ENCODE peak calls at places on chromosomes 13 and 19, in seven cellular contexts. F is neuronal stem cell, C is IMR-90, G is mesendoderm, W is mesenchymal stem cell, J is H9, Z is H1. P is an unnamed sample.

GRCh38 chr13:102317593-102317992 is 84.3 kb downstream of the FGF14 start:
- DNase-seq in W (peak), F (no peak), G (peak), Z (no peak), C (peak), J (no peak), P (no peak)

GRCh38 chr13:63409791-63410351 is 1994.2 kb upstream of the PCDH20 start:
- DNase-seq in Z (no peak), J (no peak), C (no peak), G (no peak), W (no peak), F (no peak), P (peak)

GRCh38 chr13:66489172-66489571 is 741.0 kb downstream of the PCDH9 start:
- DNase-seq in Z (no peak), W (no peak), F (no peak), C (no peak), G (no peak), J (no peak), P (no peak)

GRCh38 chr19:53112286-53112685 is 9.1 kb upstream of the ZNF160 start:
- DNase-seq in J (no peak), W (no peak), G (no peak), Z (peak), F (no peak), C (peak), P (no peak)

GRCh38 chr13:26062853-26063444 is 11.1 kb upstream of the SHISA2 start:
- DNase-seq in C (peak), Z (no peak), F (peak), W (peak), G (peak), J (no peak), P (peak)

GRCh38 chr13:97133955-97134354 is 88.2 kb upstream of the MBNL2 start:
- DNase-seq in J (no peak), W (no peak), C (no peak), Z (no peak), F (no peak), G (no peak), P (no peak)

GRCh38 chr19:27971071-27971470 is 1241.9 kb downstream of the UQCRFS1 start:
- DNase-seq in F (peak), G (peak), C (no peak), Z (no peak), W (no peak), J (peak), P (peak)

GRCh38 chr19:38047048-38047435 is 140.0 kb downstream of the SIPA1L3 start:
- DNase-seq in C (no peak), F (no peak), W (no peak), J (no peak), Z (no peak), G (no peak), P (no peak)

GRCh38 chr19:3372413-3372812 is 6.0 kb downstream of the NFIC start:
- DNase-seq in C (no peak), Z (no peak), G (no peak), J (no peak), W (no peak), F (no peak), P (no peak)

GRCh38 chr13:40231311-40231710 is 435.1 kb downstream of the FOXO1 start:
- DNase-seq in G (no peak), W (peak), C (no peak), F (no peak), Z (no peak), J (no peak), P (no peak)

GRCh38 chr13:44249439-44249838 is 124.2 kb upstream of the SERP2 start:
- DNase-seq in G (peak), W (peak), C (peak), F (no peak), J (no peak), Z (no peak), P (no peak)

GRCh38 chr13:43444085-43444484 is 342.7 kb downstream of the ENOX1 start:
- DNase-seq in J (no peak), G (no peak), F (no peak), C (peak), Z (no peak), W (no peak), P (no peak)

GRCh38 chr19:50718255-50719118 is 1.1 kb downstream of the SHANK1 start:
- DNase-seq in G (no peak), J (no peak), C (no peak), Z (peak), W (no peak), F (peak), P (no peak)

GRCh38 chr19:50717026-50717723 is 2.4 kb downstream of the SHANK1 start:
- DNase-seq in J (no peak), W (no peak), F (no peak), G (no peak), Z (no peak), C (no peak), P (no peak)

GRCh38 chr19:50716178-50717025 is 3.2 kb downstream of the SHANK1 start:
- DNase-seq in Z (no peak), G (no peak), J (no peak), W (no peak), C (no peak), F (no peak), P (no peak)

GRCh38 chr19:50719119-50719435 is 525 bp downstream of the SHANK1 start:
- DNase-seq in G (no peak), Z (no peak), C (no peak), W (no peak), F (no peak), J (no peak), P (no peak)

GRCh38 chr19:50717891-50718254 is 1.7 kb downstream of the SHANK1 start:
- DNase-seq in F (no peak), G (peak), J (no peak), W (no peak), Z (peak), C (no peak), P (no peak)
- H4K8ac ChIP-seq in F (no peak), G (no peak), J (no peak), W (no peak), Z (no peak), C (no peak), P (no peak)

DNA sequence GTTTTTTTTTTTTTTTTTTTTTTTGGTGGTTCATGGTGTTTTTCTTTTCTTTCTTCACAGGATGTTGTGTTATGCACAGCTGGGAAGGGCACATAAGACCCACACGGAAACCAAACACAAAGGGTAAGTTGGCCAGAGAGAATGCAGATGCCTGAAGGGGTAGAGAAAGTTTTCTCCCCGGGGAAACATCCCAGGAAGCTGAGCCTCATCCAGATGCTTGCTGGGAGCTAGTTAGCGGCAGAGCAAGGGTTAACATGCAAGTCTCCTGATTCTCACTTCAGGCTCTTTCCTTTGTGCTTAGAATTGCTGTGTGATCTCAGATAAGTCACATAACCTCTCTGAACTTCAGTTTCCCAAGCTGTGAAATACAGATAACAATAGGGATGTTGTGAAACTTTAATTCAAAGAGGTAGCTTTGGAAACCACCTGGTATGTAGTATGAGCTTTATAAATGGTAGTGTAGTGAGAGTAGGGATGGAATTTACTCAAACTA is 3.1 kb downstream of the ADGRE1 start:
- DNase-seq in Z (no peak), G (no peak), W (no peak), J (no peak), C (no peak), F (no peak), P (no peak)
- H3K4me2 ChIP-seq in Z (no peak), G (no peak), W (no peak), J (no peak), C (no peak), F (no peak), P (no peak)

GRCh38 chr13:74046461-74046860 is 87.7 kb downstream of the KLF12 start:
- DNase-seq in C (peak), J (no peak), W (peak), G (no peak), Z (no peak), F (no peak), P (no peak)
- H2BK5ac ChIP-seq in C (no peak), J (no peak), W (no peak), G (no peak), Z (no peak), F (no peak), P (no peak)

GRCh38 chr19:48133094-48133493 is 22.5 kb upstream of the PLA2G4C start:
- DNase-seq in C (no peak), F (no peak), J (no peak), Z (no peak), W (no peak), G (no peak), P (no peak)
- H4K8ac ChIP-seq in C (no peak), F (no peak), J (no peak), Z (no peak), W (no peak), G (no peak), P (no peak)

GRCh38 chr13:98632971-98633370 is 56.1 kb upstream of the STK24 start:
- DNase-seq in C (peak), Z (no peak), G (no peak), W (no peak), J (no peak), F (no peak), P (peak)
- H3K4me2 ChIP-seq in C (no peak), Z (no peak), G (no peak), W (no peak), J (no peak), F (no peak), P (no peak)

GRCh38 chr13:24631922-24632321 is 48.3 kb upstream of the ATP12A start:
- DNase-seq in G (no peak), Z (no peak), C (no peak), F (no peak), J (no peak), W (no peak), P (no peak)
- H2BK5ac ChIP-seq in G (no peak), Z (no peak), C (no peak), F (no peak), J (no peak), W (no peak), P (no peak)

GRCh38 chr19:14632286-14632685 is 42.4 kb downstream of the ADGRE3 start:
- DNase-seq in G (peak), C (peak), Z (no peak), F (no peak), J (peak), W (peak), P (peak)
- H4K8ac ChIP-seq in G (no peak), C (no peak), Z (no peak), F (no peak), J (no peak), W (no peak), P (no peak)

GRCh38 chr13:31631071-31631470 is 108.3 kb upstream of the RXFP2 start:
- DNase-seq in W (no peak), J (peak), C (no peak), Z (no peak), G (peak), F (no peak), P (no peak)
- H3K4me2 ChIP-seq in W (no peak), J (no peak), C (no peak), Z (no peak), G (no peak), F (no peak), P (no peak)

DNA sequence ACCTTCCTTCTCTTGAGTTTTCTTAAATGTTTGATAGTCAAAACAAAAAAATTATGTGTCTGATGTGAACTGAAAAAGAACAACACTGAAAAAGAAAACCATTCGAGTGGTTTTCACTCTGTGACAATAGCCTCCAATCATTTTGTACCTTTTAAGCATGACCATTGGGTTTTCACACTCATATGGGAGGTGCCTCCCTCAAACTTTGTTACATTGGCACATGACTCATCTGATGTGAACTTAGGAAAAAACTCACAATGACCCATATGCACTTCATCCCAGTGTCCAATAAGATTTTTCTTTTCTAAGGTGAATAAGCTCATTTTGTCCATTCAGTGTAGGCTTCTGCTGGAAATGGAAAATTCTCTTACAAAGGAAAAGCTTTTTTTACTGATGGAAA is 66.6 kb upstream of the XPO4 start:
- DNase-seq in F (no peak), W (peak), C (peak), G (no peak), J (no peak), Z (no peak), P (peak)
- H2BK5ac ChIP-seq in F (no peak), W (no peak), C (no peak), G (no peak), J (no peak), Z (no peak), P (no peak)

GRCh38 chr13:19664481-19665230 is 31.2 kb downstream of the MPHOSPH8 start:
- DNase-seq in G (no peak), F (no peak), J (no peak), W (no peak), C (no peak), Z (no peak), P (no peak)

GRCh38 chr13:19658831-19659230 is 25.4 kb downstream of the MPHOSPH8 start:
- DNase-seq in C (no peak), F (no peak), J (no peak), W (no peak), Z (no peak), G (no peak), P (no peak)

GRCh38 chr13:19663416-19663979 is 30.0 kb downstream of the MPHOSPH8 start:
- DNase-seq in C (no peak), J (no peak), Z (no peak), G (no peak), F (no peak), W (no peak), P (peak)

GRCh38 chr13:19661126-19661525 is 27.7 kb downstream of the MPHOSPH8 start:
- DNase-seq in F (no peak), W (no peak), G (no peak), J (no peak), Z (no peak), C (no peak), P (no peak)

DNA sequence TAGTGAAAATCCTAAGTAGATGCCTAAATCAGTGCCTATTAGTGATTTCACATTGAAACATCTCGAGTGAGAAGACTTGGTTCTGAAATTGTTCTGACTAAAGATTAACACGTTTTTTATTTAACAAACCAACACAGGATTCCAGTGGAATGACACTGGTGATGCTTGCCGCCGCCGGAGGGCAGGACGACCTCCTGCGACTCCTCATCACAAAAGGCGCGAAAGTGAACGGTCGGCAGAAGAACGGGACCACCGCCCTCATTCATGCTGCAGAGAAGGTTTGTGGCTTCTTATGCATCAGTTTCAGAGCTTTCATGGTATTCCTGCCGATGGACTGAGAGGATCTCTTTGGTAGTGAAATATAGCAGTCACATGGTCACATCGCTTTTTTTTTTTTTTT is 28.1 kb downstream of the MPHOSPH8 start:
- DNase-seq in G (no peak), C (no peak), J (no peak), Z (no peak), F (no peak), W (no peak), P (no peak)
- H4K8ac ChIP-seq in G (no peak), C (no peak), J (no peak), Z (no peak), F (no peak), W (no peak), P (no peak)

P was measured in trophoblast cell.